ENCODE peak calls at places on chromosomes 3 and 15, in five cellular contexts. S is H4; R is effector CD4-positive, alpha-beta T cell; F is effector memory CD8-positive, alpha-beta T cell; V is stimulated activated naive CD4-positive, alpha-beta T cell treated with Interleukin-2 at 50 U/mL for 16 hours. I is an unnamed sample.

GRCh38 chr3:39449796-39450195 is 17.7 kb upstream of the MOBP start:
- DNase-seq in S (no peak), V (no peak), R (no peak), F (no peak), I (no peak)

GRCh38 chr3:57956119-57956832 is 51.9 kb upstream of the FLNB start:
- DNase-seq in V (no peak), S (peak; percentile 35), F (no peak), R (no peak), I (no peak)

GRCh38 chr15:62125763-62126162 is 39.3 kb downstream of the C2CD4B start:
- DNase-seq in R (no peak), F (no peak), V (no peak), S (peak; percentile 69), I (peak; percentile 76)

GRCh38 chr15:34721802-34722795 is 32.7 kb downstream of the GJD2 start:
- DNase-seq in R (no peak), V (no peak), S (peak; percentile 47), F (no peak), I (peak; percentile 44)

GRCh38 chr3:187944391-187945179 is 199.3 kb upstream of the BCL6 start:
- DNase-seq in F (no peak), V (no peak), R (no peak), S (no peak), I (no peak)

GRCh38 chr3:38151667-38152265 is 13.3 kb downstream of the MYD88 start:
- DNase-seq in V (no peak), R (no peak), F (no peak), S (no peak), I (no peak)

GRCh38 chr3:198071602-198072285 is 111.7 kb downstream of the LMLN start:
- DNase-seq in R (no peak), V (peak; percentile 40), S (peak; percentile 91), F (no peak), I (peak; percentile 56)

GRCh38 chr3:105906345-105906744 is 37.5 kb upstream of the CBLB start:
- DNase-seq in R (no peak), S (no peak), F (no peak), V (no peak), I (no peak)